ENCODE peak calls at places on chromosomes 12 and 14, in four cellular contexts. K, S, L and I are unnamed samples.

GRCh38 chr12:113552760-113553159 is 81.1 kb upstream of the LHX5 start:
- DNase-seq in K (no peak), L (no peak), S (no peak), I (no peak)

GRCh38 chr12:47032644-47033043 is 46.8 kb upstream of the PCED1B start:
- DNase-seq in K (peak; percentile 74), S (peak; percentile 36), L (peak; percentile 23), I (peak; percentile 60)

GRCh38 chr14:98219638-98220037 is 1052.4 kb downstream of the BCL11B start:
- DNase-seq in K (no peak), S (no peak), L (no peak), I (no peak)

GRCh38 chr12:114288071-114288470 is 117.9 kb downstream of the TBX5 start:
- DNase-seq in L (no peak), S (no peak), K (no peak), I (no peak)

GRCh38 chr12:19826988-19827550 is 387.8 kb downstream of the AEBP2 start:
- DNase-seq in S (no peak), L (no peak), K (no peak), I (no peak)

GRCh38 chr14:100321473-100322137 is 1.5 kb upstream of the SLC25A47 start:
- DNase-seq in L (no peak), K (no peak), S (no peak), I (no peak)

GRCh38 chr12:26746315-26746714 is 86.7 kb downstream of the ITPR2 start:
- DNase-seq in S (no peak), L (no peak), K (peak; percentile 35), I (peak; percentile 41)

GRCh38 chr14:23123419-23123818 is 4.4 kb upstream of the CEBPE start:
- DNase-seq in L (no peak), S (no peak), K (no peak), I (no peak)

GRCh38 chr12:92132282-92132681 is 13.4 kb downstream of the BTG1 start:
- DNase-seq in L (no peak), S (no peak), K (no peak), I (no peak)

GRCh38 chr12:65911321-65911720 is 87.0 kb downstream of the HMGA2 start:
- DNase-seq in K (peak; percentile 77), S (no peak), L (no peak), I (no peak)

GRCh38 chr14:75518625-75519024 is 3.6 kb upstream of the BATF start:
- DNase-seq in S (peak; percentile 12), L (peak; percentile 41), K (peak; percentile 23), I (peak; percentile 71)

GRCh38 chr12:132477009-132477702 is 12.8 kb upstream of the FBRSL1 start:
- DNase-seq in K (no peak), S (no peak), L (no peak), I (peak; percentile 85)

GRCh38 chr12:64609543-64610091 is 678 bp upstream of the RASSF3 start:
- DNase-seq in S (no peak), L (no peak), K (peak; percentile 75), I (no peak)

GRCh38 chr14:61933021-61933420 is 170.8 kb downstream of the SNAPC1 start:
- DNase-seq in K (no peak), S (no peak), L (no peak), I (no peak)

GRCh38 chr14:61930101-61930857 is 168.1 kb downstream of the SNAPC1 start:
- DNase-seq in S (no peak), L (no peak), K (no peak), I (no peak)

GRCh38 chr14:61929651-61930050 is 167.4 kb downstream of the SNAPC1 start:
- DNase-seq in L (no peak), K (no peak), S (no peak), I (no peak)

GRCh38 chr14:61934385-61934784 is 172.2 kb downstream of the SNAPC1 start:
- DNase-seq in S (no peak), L (no peak), K (no peak), I (no peak)
- TF ChIP-seq MAX in S (no peak), L (no peak), K (no peak), I (no peak)

GRCh38 chr14:95534299-95535225 is at the start of gene GLRX5:
- DNase-seq in K (peak; percentile 100), L (peak; percentile 100), S (peak; percentile 100), I (peak; percentile 99)
- TF ChIP-seq POLR2A in K (peak; percentile 65), L (peak; percentile 62), S (peak; percentile 36), I (peak; percentile 76)

DNA sequence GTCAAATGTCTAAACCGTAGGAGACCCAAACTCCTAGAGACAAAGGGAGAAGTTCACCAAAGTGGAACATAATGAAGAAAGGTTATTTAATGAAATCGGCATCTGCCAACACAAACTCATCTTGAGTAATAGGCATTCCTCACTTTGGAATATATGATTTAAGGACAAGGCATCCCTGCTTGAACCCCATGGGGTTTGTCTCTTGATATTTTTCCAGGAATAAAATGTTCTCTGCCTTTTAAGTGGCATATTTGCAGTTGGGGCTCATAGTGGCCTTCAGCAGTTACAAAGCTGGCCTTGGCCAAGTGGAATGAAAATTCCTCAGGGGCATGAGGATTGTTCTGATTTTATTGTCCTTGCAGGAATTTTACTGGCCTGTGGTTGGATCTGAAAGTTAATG is 7.1 kb downstream of the POP5 start:
- DNase-seq in L (no peak), S (no peak), K (no peak), I (no peak)
- TF ChIP-seq MAX in L (no peak), S (no peak), K (no peak), I (no peak)

DNA sequence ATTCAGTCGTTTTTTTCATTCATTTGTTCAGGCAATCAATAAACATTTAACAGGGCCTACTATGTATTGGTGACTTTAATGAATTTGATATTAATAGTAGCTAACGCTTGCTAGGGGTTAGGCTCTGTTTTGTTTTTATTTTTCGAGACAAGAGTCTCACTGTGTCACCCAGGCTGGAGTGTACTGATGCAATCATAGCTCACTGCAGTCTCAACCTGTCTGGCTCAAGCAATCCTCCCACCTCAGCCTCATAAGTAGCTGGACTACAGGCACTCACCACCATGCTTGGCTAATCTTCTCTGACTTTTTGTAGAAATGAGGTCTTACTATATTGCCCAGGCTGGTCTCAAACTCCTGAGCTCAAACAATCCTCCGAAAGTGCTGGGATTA is 25.6 kb upstream of the MED13L start:
- DNase-seq in S (no peak), K (no peak), L (no peak), I (peak; percentile 88)
- TF ChIP-seq POLR2A in S (no peak), K (no peak), L (no peak), I (no peak)